ENCODE peak calls at places on chromosomes 1 and 21, in six cellular contexts. P is activated T-cell treated with anti-CD3 and anti-CD28 coated beads, Interleukin-2, amount 50 U/mL, for 4 hours; Z is NAMALWA; U is stimulated activated CD8-positive, alpha-beta memory T cell treated with anti-CD3 and anti-CD28 coated beads, Interleukin-7, amount 100 ng/mL, for 24 hours; A is T-cell; J is AG20443. M is an unnamed sample.

GRCh38 chr1:58927722-58928085 is 143.9 kb upstream of the JUN start:
- DNase-seq in P (no peak), Z (no peak), U (no peak), A (no peak), J (no peak), M (no peak)

GRCh38 chr1:16087733-16088132 is 14.3 kb upstream of the FAM131C start:
- DNase-seq in P (no peak), Z (no peak), U (no peak), A (no peak), J (no peak), M (no peak)

GRCh38 chr1:56215771-56216170 is 363.6 kb downstream of the PLPP3 start:
- DNase-seq in P (no peak), Z (no peak), U (no peak), A (no peak), J (no peak), M (no peak)

GRCh38 chr21:33425825-33426224 is 22.6 kb downstream of the IFNGR2 start:
- DNase-seq in P (no peak), Z (no peak), U (no peak), A (no peak), J (no peak), M (no peak)

GRCh38 chr1:159914252-159915018 is 10.9 kb downstream of the TAGLN2 start:
- DNase-seq in P (no peak), Z (no peak), U (no peak), A (no peak), J (no peak), M (no peak)

GRCh38 chr1:180155202-180155682 is 573 bp downstream of the QSOX1 start:
- DNase-seq in P (peak; percentile 12), Z (peak; percentile 21), U (no peak), A (no peak), J (no peak), M (no peak)

GRCh38 chr1:22311461-22311860 is 140.2 kb upstream of the ZBTB40 start:
- DNase-seq in P (no peak), Z (no peak), U (no peak), A (no peak), J (no peak), M (no peak)

GRCh38 chr1:207962716-207963428 is 51.9 kb upstream of the CD34 start:
- DNase-seq in P (no peak), Z (no peak), U (no peak), A (no peak), J (peak; percentile 70), M (no peak)

GRCh38 chr1:9294440-9294773 is 1.7 kb downstream of the SPSB1 start:
- DNase-seq in P (no peak), Z (no peak), U (no peak), A (no peak), J (peak; percentile 37), M (no peak)

GRCh38 chr1:21818661-21819060 is 6.6 kb downstream of the LDLRAD2 start:
- DNase-seq in P (no peak), Z (peak; percentile 67), U (no peak), A (no peak), J (peak; percentile 94), M (no peak)

GRCh38 chr1:198934901-198935301 is 296.1 kb downstream of the PTPRC start:
- DNase-seq in P (peak; percentile 38), Z (peak; percentile 86), U (peak; percentile 10), A (no peak), J (no peak), M (no peak)

GRCh38 chr1:220788146-220788545 is 1.4 kb downstream of the MTARC1 start:
- DNase-seq in P (no peak), Z (no peak), U (no peak), A (no peak), J (no peak), M (no peak)

M was measured in omental fat pad.